ENCODE peak calls at places on chromosomes 6 and 20, in six cellular contexts. U is cardiac muscle cell, W is MM.1S, E is mammary epithelial cell, G is psoas muscle, X is A673. N is an unnamed sample. For H3K4me1, the result is how much of the 10 kb centered on the place peaks cover.

GRCh38 chr20:667351-668034 is 8.1 kb downstream of the SCRT2 start:
- DNase-seq in X (peak), U (peak), E (no peak), G (peak), W (peak), N (no peak)

GRCh38 chr20:3694864-3695263 is 13.1 kb upstream of the ADAM33 start:
- DNase-seq in X (no peak), E (no peak), W (no peak), U (no peak), G (no peak), N (no peak)

GRCh38 chr6:54875539-54875938 is 29.0 kb downstream of the FAM83B start:
- DNase-seq in E (no peak), W (no peak), G (no peak), X (no peak), U (no peak), N (no peak)

GRCh38 chr6:31614075-31614619 is 887 bp upstream of the AIF1 start:
- DNase-seq in G (no peak), E (no peak), W (peak), X (no peak), U (no peak), N (no peak)

GRCh38 chr20:63005862-63006564 is 751 bp downstream of the BHLHE23 start:
- DNase-seq in W (no peak), X (peak), E (peak), U (peak), G (no peak), N (no peak)

GRCh38 chr6:76166297-76166696 is 93.8 kb upstream of the IMPG1 start:
- DNase-seq in E (no peak), X (no peak), W (no peak), G (no peak), U (no peak), N (no peak)

GRCh38 chr6:9121551-9121950 is 686.2 kb upstream of the SLC35B3 start:
- DNase-seq in E (peak), U (no peak), G (no peak), W (no peak), X (no peak), N (no peak)

GRCh38 chr6:45478235-45478634 is 100.5 kb upstream of the SUPT3H start:
- DNase-seq in E (peak), W (no peak), X (no peak), U (no peak), G (no peak), N (no peak)

GRCh38 chr6:31578461-31579118 is 3.2 kb downstream of the TNF start:
- DNase-seq in E (peak), W (no peak), X (no peak), G (no peak), U (no peak), N (peak)

GRCh38 chr6:1662532-1662931 is 52.8 kb downstream of the FOXC1 start:
- DNase-seq in U (no peak), W (no peak), G (no peak), X (no peak), E (no peak), N (no peak)

GRCh38 chr20:3652217-3652616 is 11.0 kb downstream of the GFRA4 start:
- DNase-seq in W (peak), G (no peak), E (no peak), U (no peak), X (no peak), N (no peak)

GRCh38 chr20:32479697-32480140 is 105.4 kb downstream of the NOL4L start:
- DNase-seq in W (no peak), U (no peak), X (no peak), G (peak), E (no peak), N (peak)
- H3K4me1 ChIP-seq in W (under half), U (under half), X (under half), G (under half), E (under half), N (under half)

GRCh38 chr6:88725111-88725711 is 238.2 kb downstream of the RNGTT start:
- DNase-seq in G (peak), X (peak), W (no peak), E (no peak), U (peak), N (no peak)
- TF ChIP-seq CTCF in G (no peak), X (peak), W (no peak), E (no peak), U (peak), N (no peak)

GRCh38 chr6:41938590-41938989 is 3.0 kb downstream of the CCND3 start:
- DNase-seq in E (no peak), X (no peak), G (no peak), U (no peak), W (no peak), N (no peak)

GRCh38 chr6:41937881-41938574 is 3.6 kb downstream of the CCND3 start:
- DNase-seq in X (no peak), W (no peak), U (no peak), G (no peak), E (no peak), N (no peak)

GRCh38 chr6:41939848-41940758 is 1.5 kb downstream of the CCND3 start:
- DNase-seq in W (no peak), E (peak), U (no peak), X (no peak), G (no peak), N (no peak)

GRCh38 chr6:41940759-41941279 is 789 bp downstream of the CCND3 start:
- DNase-seq in U (peak), W (no peak), X (peak), E (peak), G (peak), N (no peak)

DNA sequence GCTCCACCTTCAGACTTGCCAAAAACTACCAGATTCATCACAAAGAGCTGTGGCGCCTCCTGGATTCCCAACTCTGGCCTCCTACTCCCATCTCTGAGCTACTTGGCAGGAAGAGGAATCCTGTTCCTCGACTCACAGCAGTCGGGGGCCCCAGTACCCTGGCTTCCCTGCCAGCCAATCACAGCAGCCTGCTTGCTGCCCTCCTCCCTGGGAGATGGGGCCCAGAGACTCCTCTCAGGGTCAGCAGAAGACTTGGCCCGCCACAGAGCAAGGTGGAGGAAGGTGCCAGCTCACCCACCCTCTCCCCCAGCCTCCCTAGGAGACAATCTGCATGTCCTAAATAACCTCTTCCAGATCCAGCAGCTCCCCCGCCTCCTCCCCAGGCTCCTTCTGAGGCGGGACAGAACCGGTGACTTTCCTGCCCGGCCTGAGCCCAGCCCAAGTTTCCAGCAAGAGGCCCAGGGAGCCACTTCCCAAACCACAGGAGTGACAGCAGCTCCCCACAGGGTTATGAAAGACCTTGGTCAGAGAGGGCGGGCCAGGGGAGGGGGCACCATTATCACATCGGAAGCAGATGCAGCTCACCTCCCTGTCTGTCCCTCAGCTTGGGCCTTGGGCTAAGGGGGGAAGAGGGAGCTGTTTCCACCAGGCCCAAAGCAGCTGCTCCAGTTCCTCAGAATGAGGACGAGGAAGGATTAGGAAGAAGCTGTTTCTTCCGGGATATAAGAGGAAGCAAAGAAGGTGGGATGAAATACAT is 2.3 kb downstream of the CCND3 start:
- DNase-seq in U (no peak), E (no peak), G (peak), W (no peak), X (no peak), N (no peak)
- H3K27ac ChIP-seq in U (no peak), E (no peak), G (peak), W (no peak), X (peak), N (peak)

DNA sequence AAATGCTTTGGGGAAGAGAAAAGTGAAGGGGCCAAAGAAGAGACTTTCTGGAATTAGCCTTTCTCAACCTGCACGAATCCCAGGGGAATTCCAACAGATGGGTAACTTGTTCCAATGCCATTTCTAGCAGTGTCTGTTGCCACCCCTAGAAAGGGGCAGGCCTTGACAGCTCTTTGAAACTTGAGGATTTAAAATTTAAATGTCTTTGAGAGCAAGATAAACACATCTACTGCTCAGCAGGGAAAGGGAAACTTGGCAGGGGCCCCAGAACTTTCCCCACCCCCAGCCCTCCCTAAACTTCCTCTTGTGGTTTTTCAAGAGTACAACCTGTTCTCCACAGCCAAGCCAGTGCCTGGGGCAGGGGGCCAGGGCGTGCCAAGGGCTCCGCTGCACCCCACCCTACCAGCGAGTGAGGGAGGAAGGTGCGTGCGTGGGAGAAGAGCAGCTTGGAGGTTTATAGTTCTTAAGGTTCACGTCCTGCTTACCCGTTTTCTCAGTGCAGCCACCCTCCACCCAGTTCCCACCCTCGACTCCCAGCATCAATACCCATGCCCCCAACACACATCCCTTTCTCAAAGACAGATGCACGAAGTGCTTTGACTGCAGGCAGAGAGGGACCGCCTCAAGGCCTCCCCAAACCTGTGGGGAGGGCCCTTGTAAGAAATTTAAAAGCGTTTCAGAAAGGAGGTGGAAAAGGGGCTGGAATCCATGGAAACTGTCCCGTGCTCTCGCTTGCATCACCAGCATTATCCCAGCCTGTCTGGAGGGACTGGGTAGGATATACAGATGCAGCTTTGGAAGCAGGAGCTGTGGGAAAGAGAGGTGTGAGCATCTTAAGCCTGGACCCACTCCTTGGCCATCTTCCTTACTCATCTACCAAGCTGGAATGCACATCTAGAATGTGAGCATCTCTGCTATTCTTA is 4.5 kb upstream of the TAF8 start:
- DNase-seq in W (peak), E (peak), G (peak), U (peak), X (peak), N (peak)
- H3K4me1 ChIP-seq in W (under half), E (under half), G (under half), U (under half), X (under half), N (under half)

GRCh38 chr6:78867370-78868040 is at the start of gene IRAK1BP1:
- DNase-seq in X (peak), G (peak), W (peak), E (peak), U (peak), N (peak)

GRCh38 chr6:78863576-78863975 is 3.8 kb upstream of the IRAK1BP1 start:
- DNase-seq in G (no peak), U (no peak), E (no peak), W (no peak), X (no peak), N (no peak)

GRCh38 chr6:78867020-78867369 is 356 bp upstream of the IRAK1BP1 start:
- DNase-seq in E (no peak), G (peak), X (no peak), U (no peak), W (peak), N (no peak)

GRCh38 chr6:78864957-78865356 is 2.4 kb upstream of the IRAK1BP1 start:
- DNase-seq in E (no peak), U (no peak), X (no peak), W (peak), G (no peak), N (no peak)

GRCh38 chr6:78861509-78861908 is 5.8 kb upstream of the IRAK1BP1 start:
- DNase-seq in W (no peak), U (no peak), G (no peak), E (no peak), X (no peak), N (no peak)
- TF ChIP-seq CTCF in W (peak), U (no peak), G (no peak), E (no peak), X (peak), N (peak)

GRCh38 chr20:37523012-37523391 is 2.0 kb downstream of the NNAT start:
- DNase-seq in W (no peak), U (no peak), E (no peak), X (no peak), G (peak), N (peak)

GRCh38 chr20:37520417-37520751 is 666 bp upstream of the NNAT start:
- DNase-seq in X (no peak), U (no peak), E (no peak), W (no peak), G (no peak), N (no peak)

GRCh38 chr20:37522258-37523011 is 1.4 kb downstream of the NNAT start:
- DNase-seq in E (peak), U (peak), W (no peak), G (peak), X (no peak), N (peak)

GRCh38 chr20:37519508-37520416 is 1.3 kb upstream of the NNAT start:
- DNase-seq in G (peak), X (peak), U (peak), W (no peak), E (no peak), N (peak)

GRCh38 chr20:37521091-37521771 is at the start of gene NNAT:
- DNase-seq in W (no peak), G (no peak), X (no peak), E (no peak), U (no peak), N (peak)
- H3K27ac ChIP-seq in W (no peak), G (peak), X (no peak), E (peak), U (peak), N (peak)

GRCh38 chr6:159984268-159984786 is 15.4 kb downstream of the IGF2R start:
- DNase-seq in X (no peak), U (no peak), E (peak), G (no peak), W (no peak), N (no peak)
- H3K4me1 ChIP-seq in X (under half), U (under half), E (under half), G (half or more), W (under half), N (half or more)

GRCh38 chr20:10478930-10479329 is 43.8 kb downstream of the SLX4IP start:
- DNase-seq in G (no peak), U (no peak), X (no peak), W (no peak), E (no peak), N (no peak)

GRCh38 chr20:10478205-10478604 is 43.1 kb downstream of the SLX4IP start:
- DNase-seq in W (no peak), U (no peak), E (no peak), X (no peak), G (no peak), N (no peak)

GRCh38 chr20:10474606-10475184 is 39.6 kb downstream of the SLX4IP start:
- DNase-seq in G (peak), E (no peak), W (no peak), U (no peak), X (no peak), N (no peak)

GRCh38 chr20:10475225-10475624 is 40.1 kb downstream of the SLX4IP start:
- DNase-seq in W (no peak), G (no peak), U (no peak), X (peak), E (no peak), N (no peak)

GRCh38 chr20:10476319-10476724 is 41.2 kb downstream of the SLX4IP start:
- DNase-seq in W (peak), X (no peak), E (no peak), G (no peak), U (no peak), N (no peak)
- TF ChIP-seq CTCF in W (peak), X (no peak), E (no peak), G (no peak), U (no peak), N (no peak)

N was measured in RWPE2.